ENCODE peak calls at places on chromosomes 12 and 14, in nine cellular contexts. V is breast epithelium, I is HCT116, Z is sigmoid colon, C is uterus, Q is GM12878, R is body of pancreas, E is prostate gland, P is stomach. F is an unnamed sample.
A peak's percentile ranks its signal among the peaks of the same experiment; 100 is the strongest.

GRCh38 chr12:4379410-4379809 is at the start of gene FGF23:
- DNase-seq in V (no peak), I (no peak), Z (no peak), C (no peak), Q (no peak), R (no peak), E (no peak), P (no peak), F (no peak)

GRCh38 chr12:2057041-2057792 is 4.4 kb downstream of the CACNA1C start:
- DNase-seq in V (peak; percentile 36), I (peak; percentile 34), Z (peak; percentile 90), C (peak; percentile 64), Q (no peak), R (peak; percentile 44), E (peak; percentile 48), P (peak; percentile 60), F (no peak)

GRCh38 chr14:90403065-90403464 is 6.2 kb downstream of the CALM1 start:
- DNase-seq in V (no peak), I (no peak), Z (peak; percentile 60), C (no peak), Q (no peak), R (no peak), E (no peak), P (no peak), F (no peak)

GRCh38 chr14:92945959-92946846 is 23.3 kb downstream of the CHGA start:
- DNase-seq in V (peak; percentile 83), I (peak; percentile 51), Z (peak; percentile 79), C (no peak), Q (no peak), R (peak; percentile 53), E (peak; percentile 63), P (peak; percentile 91), F (peak; percentile 12)

GRCh38 chr12:11823043-11823442 is 173.6 kb downstream of the ETV6 start:
- DNase-seq in V (no peak), I (no peak), Z (no peak), C (no peak), Q (no peak), R (no peak), E (no peak), P (no peak), F (no peak)

GRCh38 chr14:93103392-93104080 is 12.2 kb downstream of the ITPK1 start:
- DNase-seq in V (no peak), I (no peak), Z (no peak), C (no peak), Q (peak; percentile 72), R (no peak), E (no peak), P (peak; percentile 74), F (no peak)

GRCh38 chr14:30875788-30876053 is 1.4 kb downstream of the COCH start:
- DNase-seq in V (no peak), I (no peak), Z (no peak), C (no peak), Q (no peak), R (no peak), E (no peak), P (no peak), F (no peak)

GRCh38 chr12:117125275-117125613 is 26.0 kb upstream of the TESC start:
- DNase-seq in V (no peak), I (no peak), Z (no peak), C (no peak), Q (no peak), R (no peak), E (no peak), P (no peak), F (no peak)

GRCh38 chr14:89365071-89365801 is 51.8 kb downstream of the FOXN3 start:
- DNase-seq in V (no peak), I (no peak), Z (no peak), C (peak; percentile 32), Q (peak; percentile 81), R (no peak), E (no peak), P (peak; percentile 31), F (no peak)

GRCh38 chr14:29584992-29585391 is 342.7 kb downstream of the PRKD1 start:
- DNase-seq in V (no peak), I (no peak), Z (peak; percentile 77), C (peak; percentile 13), Q (no peak), R (peak; percentile 44), E (peak; percentile 14), P (no peak), F (no peak)

GRCh38 chr12:5318874-5319273 is 113.0 kb upstream of the NTF3 start:
- DNase-seq in V (no peak), I (peak; percentile 56), Z (no peak), C (no peak), Q (no peak), R (no peak), E (no peak), P (no peak), F (no peak)

DNA sequence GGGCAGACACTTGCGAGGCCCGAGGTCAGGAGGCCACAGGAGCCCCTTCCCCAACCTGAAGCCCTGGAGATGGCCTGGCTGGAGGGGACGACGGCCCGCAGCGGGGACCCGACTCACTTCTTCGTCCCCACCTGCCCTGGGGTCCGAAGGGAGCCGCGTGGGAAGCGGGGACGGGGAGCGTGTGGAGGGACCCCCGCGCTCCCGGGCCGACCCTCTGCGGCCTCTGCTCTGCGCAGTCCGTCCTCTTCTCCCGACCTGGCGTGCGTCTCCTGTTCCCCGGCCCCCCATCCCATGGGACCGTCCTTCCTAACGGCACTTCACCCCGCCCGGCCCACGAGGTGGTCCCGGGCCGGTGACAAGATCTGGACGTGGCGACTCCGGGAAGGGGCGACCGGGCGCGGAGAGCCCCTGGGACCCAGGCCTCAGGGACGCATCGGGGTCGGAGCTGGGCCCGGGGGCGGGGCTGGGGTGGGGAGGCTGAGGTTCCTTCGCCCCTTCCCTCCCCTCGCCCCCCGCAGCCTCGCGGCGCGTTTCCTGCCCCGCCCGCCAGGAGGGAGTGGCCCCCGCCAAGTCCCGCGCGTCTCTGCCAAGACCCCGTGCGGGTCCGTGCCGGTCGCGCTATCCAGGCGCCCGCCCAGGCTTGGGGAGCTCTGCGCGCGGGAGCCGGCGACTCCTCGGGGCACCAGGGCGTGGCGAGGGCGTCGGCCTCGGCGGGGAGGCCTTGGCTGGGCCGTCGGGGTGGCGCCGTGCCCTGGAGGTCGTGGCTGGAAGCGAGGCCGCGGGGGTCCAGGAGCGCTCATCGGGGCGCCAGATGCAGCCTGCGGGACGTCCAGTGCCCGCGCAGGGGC is 97.1 kb downstream of the TNFAIP2 start:
- DNase-seq in V (no peak), I (no peak), Z (no peak), C (no peak), Q (no peak), R (no peak), E (no peak), P (no peak), F (no peak)
- H3K4me3 ChIP-seq in V (peak overlapping the region; percentile 34), I (no peak overlapping the region), Z (peak overlapping the region; percentile 35), C (peak overlapping the region; percentile 21), Q (no peak overlapping the region), R (no peak overlapping the region), E (peak overlapping the region; percentile 36), P (peak overlapping the region; percentile 37), F (peak overlapping the region; percentile 47)

GRCh38 chr12:101747695-101748094 is 8.4 kb upstream of the SYCP3 start:
- DNase-seq in V (no peak), I (no peak), Z (no peak), C (no peak), Q (no peak), R (no peak), E (no peak), P (no peak), F (no peak)

GRCh38 chr12:101748907-101749306 is 9.6 kb upstream of the SYCP3 start:
- DNase-seq in V (no peak), I (no peak), Z (no peak), C (no peak), Q (no peak), R (no peak), E (no peak), P (no peak), F (no peak)

GRCh38 chr12:101746661-101747060 is 7.4 kb upstream of the SYCP3 start:
- DNase-seq in V (no peak), I (no peak), Z (no peak), C (no peak), Q (no peak), R (peak; percentile 29), E (no peak), P (no peak), F (no peak)

GRCh38 chr12:101749657-101750056 is 10.4 kb upstream of the SYCP3 start:
- DNase-seq in V (no peak), I (no peak), Z (no peak), C (no peak), Q (no peak), R (no peak), E (no peak), P (no peak), F (no peak)

GRCh38 chr12:101750152-101750551 is 10.9 kb upstream of the SYCP3 start:
- DNase-seq in V (no peak), I (no peak), Z (no peak), C (no peak), Q (no peak), R (no peak), E (no peak), P (no peak), F (no peak)
- TF ChIP-seq POLR2A in V (no peak), I (no peak), Z (no peak), C (no peak), Q (no peak), R (no peak), E (no peak), P (no peak), F (no peak)

DNA sequence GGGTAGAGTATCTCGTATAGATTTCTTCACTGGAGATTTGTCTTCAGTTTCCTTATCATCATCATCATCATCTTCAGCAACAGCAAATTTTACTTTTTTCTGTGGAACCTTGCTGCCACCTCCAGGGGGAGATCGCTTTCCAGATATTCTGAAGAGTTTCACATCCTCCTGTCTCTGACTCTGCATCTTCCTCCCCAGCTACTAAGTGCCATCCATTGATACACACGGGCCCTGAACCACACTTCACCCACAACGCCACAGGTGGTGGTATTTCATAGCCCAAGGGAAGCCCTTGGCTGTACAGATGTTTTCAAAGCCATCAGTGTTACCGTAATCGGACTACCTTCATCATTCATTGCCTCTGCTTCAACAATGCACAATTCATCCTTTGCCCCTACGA is 82.2 kb downstream of the PPP2R5C start:
- DNase-seq in V (no peak), I (no peak), Z (no peak), C (no peak), Q (peak; percentile 69), R (no peak), E (no peak), P (no peak), F (no peak)
- H3K4me3 ChIP-seq in V (no peak overlapping the region), I (no peak overlapping the region), Z (no peak overlapping the region), C (no peak overlapping the region), Q (no peak overlapping the region), R (no peak overlapping the region), E (no peak overlapping the region), P (no peak overlapping the region), F (no peak overlapping the region)

DNA sequence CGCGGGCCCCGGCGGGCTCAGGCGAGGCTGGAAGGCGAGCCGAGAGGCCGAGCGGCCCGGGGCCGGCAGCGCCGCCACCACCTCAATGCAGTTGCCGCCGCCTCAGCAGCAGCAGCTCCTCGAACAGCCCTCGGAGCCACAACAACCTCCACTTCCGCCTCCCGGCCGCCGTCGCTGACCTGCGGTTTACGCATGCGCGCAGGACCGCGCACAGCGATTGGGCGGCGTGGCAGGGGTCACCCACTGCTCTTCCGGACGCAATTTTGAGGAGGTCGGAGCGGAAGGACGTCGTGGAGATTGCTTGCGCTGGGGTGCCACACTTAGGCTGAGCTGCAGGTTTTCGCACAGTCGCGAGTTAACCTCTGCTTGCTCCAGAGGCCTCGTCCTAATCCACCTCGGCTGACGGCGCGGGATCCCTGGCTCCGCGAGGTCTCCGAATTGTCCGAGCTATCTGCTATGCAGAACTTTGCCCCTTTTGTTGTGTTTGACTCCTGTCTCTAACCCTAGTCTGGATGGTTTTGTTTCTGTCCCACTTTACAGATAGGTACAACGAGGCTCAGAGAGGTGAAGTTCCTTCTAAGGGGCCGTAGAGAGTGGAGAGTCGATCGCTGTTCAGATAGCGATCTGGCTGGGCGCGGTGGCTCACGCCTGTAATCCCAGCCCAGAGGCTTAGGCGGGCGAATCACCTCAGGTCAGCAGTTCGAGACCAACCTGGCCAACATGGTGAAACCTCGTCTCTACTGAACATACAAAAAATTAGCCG is at the start of the genes ACAD10 and BRAP:
- DNase-seq in V (peak; percentile 91), I (peak; percentile 87), Z (peak; percentile 96), C (peak; percentile 94), Q (peak; percentile 89), R (peak; percentile 94), E (peak; percentile 90), P (peak; percentile 97), F (peak; percentile 63)
- TF ChIP-seq POLR2A in V (peak; percentile 70), I (peak; percentile 81), Z (peak; percentile 70), C (peak; percentile 56), Q (peak; percentile 99), R (peak; percentile 72), E (peak; percentile 67), P (no peak), F (peak; percentile 46)